ENCODE peak calls at places on chromosomes 16 and 17, in six cellular contexts. One of them, this sample, is unnamed.

GRCh38 chr17:39174907-39175694 is 9.1 kb upstream of the ARL5C start:
- DNase-seq in EL: peak
- DNase-seq in RCC 7860: no peak
- DNase-seq in mesothelial cell of epicardium: peak
- DNase-seq in sigmoid colon: peak
- DNase-seq in AML-193: peak
- DNase-seq in this sample: no peak

GRCh38 chr17:67475161-67475887 is 98.2 kb downstream of the PITPNC1 start:
- DNase-seq in EL: peak
- DNase-seq in RCC 7860: peak
- DNase-seq in mesothelial cell of epicardium: peak
- DNase-seq in sigmoid colon: peak
- DNase-seq in AML-193: peak
- DNase-seq in this sample: peak

GRCh38 chr17:44918006-44918405 is 2.7 kb upstream of the GFAP start:
- DNase-seq in EL: no peak
- DNase-seq in RCC 7860: no peak
- DNase-seq in mesothelial cell of epicardium: no peak
- DNase-seq in sigmoid colon: no peak
- DNase-seq in AML-193: no peak
- DNase-seq in this sample: no peak

GRCh38 chr17:7885357-7886226 is 3.0 kb upstream of the CHD3 start:
- DNase-seq in EL: peak
- DNase-seq in RCC 7860: peak
- DNase-seq in mesothelial cell of epicardium: peak
- DNase-seq in sigmoid colon: peak
- DNase-seq in AML-193: no peak
- DNase-seq in this sample: peak

GRCh38 chr17:67662712-67663111 is 55.0 kb upstream of the NOL11 start:
- DNase-seq in EL: no peak
- DNase-seq in RCC 7860: no peak
- DNase-seq in mesothelial cell of epicardium: no peak
- DNase-seq in sigmoid colon: no peak
- DNase-seq in AML-193: no peak
- DNase-seq in this sample: no peak

GRCh38 chr17:4407851-4408250 is 25.9 kb upstream of the SPNS3 start:
- DNase-seq in EL: no peak
- DNase-seq in RCC 7860: no peak
- DNase-seq in mesothelial cell of epicardium: no peak
- DNase-seq in sigmoid colon: no peak
- DNase-seq in AML-193: no peak
- DNase-seq in this sample: no peak

GRCh38 chr17:37360632-37361031 is 15.2 kb upstream of the C17orf78 start:
- DNase-seq in EL: peak
- DNase-seq in RCC 7860: no peak
- DNase-seq in mesothelial cell of epicardium: no peak
- DNase-seq in sigmoid colon: no peak
- DNase-seq in AML-193: no peak
- DNase-seq in this sample: no peak

GRCh38 chr17:69069289-69069688 is 8.6 kb upstream of the ABCA9 start:
- DNase-seq in EL: no peak
- DNase-seq in RCC 7860: no peak
- DNase-seq in mesothelial cell of epicardium: no peak
- DNase-seq in sigmoid colon: no peak
- DNase-seq in AML-193: no peak
- DNase-seq in this sample: no peak

GRCh38 chr17:44348988-44349364 is 3.9 kb downstream of the GRN start:
- DNase-seq in EL: no peak
- DNase-seq in RCC 7860: no peak
- DNase-seq in mesothelial cell of epicardium: no peak
- DNase-seq in sigmoid colon: no peak
- DNase-seq in AML-193: no peak
- DNase-seq in this sample: no peak

GRCh38 chr17:39139137-39139516 is 12.3 kb downstream of the PLXDC1 start:
- DNase-seq in EL: peak
- DNase-seq in RCC 7860: peak
- DNase-seq in mesothelial cell of epicardium: no peak
- DNase-seq in sigmoid colon: no peak
- DNase-seq in AML-193: no peak
- DNase-seq in this sample: no peak

GRCh38 chr17:64063766-64064224 is 43.4 kb upstream of the ICAM2 start:
- DNase-seq in EL: no peak
- DNase-seq in RCC 7860: no peak
- DNase-seq in mesothelial cell of epicardium: peak
- DNase-seq in sigmoid colon: peak
- DNase-seq in AML-193: peak
- DNase-seq in this sample: no peak

GRCh38 chr16:23081675-23082119 is 67.6 kb downstream of the USP31 start:
- DNase-seq in EL: no peak
- DNase-seq in RCC 7860: no peak
- DNase-seq in mesothelial cell of epicardium: no peak
- DNase-seq in sigmoid colon: no peak
- DNase-seq in AML-193: no peak
- DNase-seq in this sample: no peak

GRCh38 chr16:6297666-6298435 is 1034.8 kb upstream of the RBFOX1 start:
- DNase-seq in EL: no peak
- DNase-seq in RCC 7860: no peak
- DNase-seq in mesothelial cell of epicardium: no peak
- DNase-seq in sigmoid colon: no peak
- DNase-seq in AML-193: no peak
- DNase-seq in this sample: no peak

GRCh38 chr17:79991140-79991923 is 44.3 kb downstream of the TBC1D16 start:
- DNase-seq in EL: peak
- DNase-seq in RCC 7860: peak
- DNase-seq in mesothelial cell of epicardium: peak
- DNase-seq in sigmoid colon: peak
- DNase-seq in AML-193: peak
- DNase-seq in this sample: peak

This sample was measured in breast epithelium.